ENCODE peak calls at places on chromosomes 1 and 21, in five cellular contexts. T, B, Q, K and I are unnamed samples.

GRCh38 chr1:25711555-25712298 is 88.3 kb upstream of the SELENON start:
- DNase-seq in T (no peak), B (no peak), Q (no peak), K (peak), I (no peak)

GRCh38 chr1:202416641-202417040 is 68.1 kb downstream of the PPP1R12B start:
- DNase-seq in T (no peak), B (no peak), Q (no peak), K (no peak), I (no peak)

GRCh38 chr1:77948841-77949424 is 29.9 kb downstream of the FUBP1 start:
- DNase-seq in T (no peak), B (peak), Q (peak), K (no peak), I (no peak)

GRCh38 chr21:45019887-45020537 is 54.4 kb upstream of the ADARB1 start:
- DNase-seq in T (no peak), B (no peak), Q (no peak), K (no peak), I (no peak)

GRCh38 chr1:66282343-66282852 is 251.6 kb upstream of the SGIP1 start:
- DNase-seq in T (peak), B (no peak), Q (no peak), K (no peak), I (no peak)

GRCh38 chr1:74953622-74954021 is 180.6 kb upstream of the LHX8 start:
- DNase-seq in T (no peak), B (no peak), Q (no peak), K (no peak), I (no peak)

GRCh38 chr1:206469411-206469932 is 804 bp upstream of the IKBKE start:
- DNase-seq in T (no peak), B (no peak), Q (no peak), K (no peak), I (no peak)

GRCh38 chr21:28025111-28025510 is 967.6 kb downstream of the LTN1 start:
- DNase-seq in T (no peak), B (no peak), Q (no peak), K (no peak), I (no peak)

GRCh38 chr1:84267476-84267875 is 34.0 kb upstream of the SAMD13 start:
- DNase-seq in T (no peak), B (no peak), Q (no peak), K (no peak), I (no peak)

GRCh38 chr1:27366113-27366410 is 699 bp downstream of the MAP3K6 start:
- DNase-seq in T (peak), B (peak), Q (peak), K (peak), I (peak)
- TF ChIP-seq TAF1 in T (no peak), B (no peak), Q (no peak), K (peak), I (no peak)

GRCh38 chr1:244657421-244657820 is 4.5 kb downstream of the DESI2 start:
- DNase-seq in T (no peak), B (no peak), Q (no peak), K (no peak), I (no peak)
- TF ChIP-seq TAF1 in T (no peak), B (no peak), Q (no peak), K (no peak), I (no peak)

GRCh38 chr1:91806146-91806545 is 79.8 kb downstream of the TGFBR3 start:
- DNase-seq in T (no peak), B (no peak), Q (no peak), K (no peak), I (no peak)

GRCh38 chr1:91804546-91805023 is 81.4 kb downstream of the TGFBR3 start:
- DNase-seq in T (no peak), B (no peak), Q (no peak), K (peak), I (no peak)

GRCh38 chr1:91803133-91803532 is 82.8 kb downstream of the TGFBR3 start:
- DNase-seq in T (no peak), B (no peak), Q (no peak), K (no peak), I (no peak)

GRCh38 chr1:91805343-91805801 is 80.6 kb downstream of the TGFBR3 start:
- DNase-seq in T (no peak), B (no peak), Q (no peak), K (no peak), I (no peak)

DNA sequence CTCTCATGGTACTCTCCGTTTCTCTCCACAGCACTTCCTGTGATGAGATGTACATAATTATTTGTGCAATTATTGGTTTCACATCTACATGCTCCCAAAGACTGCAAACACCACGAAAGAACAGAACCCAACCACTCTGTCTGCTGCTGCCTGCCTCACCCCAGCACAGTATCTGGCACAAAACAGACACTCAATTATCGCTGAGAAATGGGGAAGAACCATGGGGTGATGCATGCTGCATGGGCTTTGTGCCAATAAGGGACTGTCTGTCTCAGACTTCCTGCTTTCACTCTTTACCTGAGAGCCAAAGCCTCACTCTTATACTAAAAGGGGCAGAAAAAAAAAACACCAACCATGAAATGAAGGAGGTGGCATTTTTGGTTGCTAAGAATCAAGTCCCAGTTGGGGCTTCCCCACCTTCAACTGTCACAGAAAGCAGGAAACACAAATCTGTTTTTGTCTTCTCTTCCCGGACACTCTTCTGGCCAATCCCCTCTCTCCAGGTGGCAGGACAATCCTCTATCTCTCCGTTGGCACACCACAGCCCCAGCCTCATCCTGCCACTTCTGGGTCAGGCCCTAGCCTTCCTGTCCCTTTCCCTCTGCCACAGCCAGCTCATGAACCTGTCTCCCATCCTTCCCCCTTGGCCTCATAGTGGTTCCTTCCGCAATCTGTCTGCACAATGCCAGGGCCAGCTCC is 82.0 kb downstream of the TGFBR3 start:
- DNase-seq in T (peak), B (no peak), Q (no peak), K (no peak), I (peak)
- TF ChIP-seq TAF1 in T (no peak), B (no peak), Q (no peak), K (no peak), I (peak)

GRCh38 chr1:37360011-37360410 is 114.4 kb upstream of the ZC3H12A start:
- DNase-seq in T (no peak), B (no peak), Q (no peak), K (no peak), I (no peak)
- TF ChIP-seq TAF1 in T (no peak), B (no peak), Q (no peak), K (no peak), I (no peak)

GRCh38 chr1:219676012-219676770 is 63.3 kb upstream of the ZC3H11B start:
- DNase-seq in T (no peak), B (no peak), Q (no peak), K (no peak), I (no peak)
- TF ChIP-seq TAF1 in T (no peak), B (no peak), Q (no peak), K (no peak), I (no peak)

GRCh38 chr1:229318056-229318455 is 24.8 kb downstream of the CCSAP start:
- DNase-seq in T (no peak), B (no peak), Q (no peak), K (no peak), I (no peak)
- TF ChIP-seq TAF1 in T (no peak), B (no peak), Q (no peak), K (no peak), I (no peak)

DNA sequence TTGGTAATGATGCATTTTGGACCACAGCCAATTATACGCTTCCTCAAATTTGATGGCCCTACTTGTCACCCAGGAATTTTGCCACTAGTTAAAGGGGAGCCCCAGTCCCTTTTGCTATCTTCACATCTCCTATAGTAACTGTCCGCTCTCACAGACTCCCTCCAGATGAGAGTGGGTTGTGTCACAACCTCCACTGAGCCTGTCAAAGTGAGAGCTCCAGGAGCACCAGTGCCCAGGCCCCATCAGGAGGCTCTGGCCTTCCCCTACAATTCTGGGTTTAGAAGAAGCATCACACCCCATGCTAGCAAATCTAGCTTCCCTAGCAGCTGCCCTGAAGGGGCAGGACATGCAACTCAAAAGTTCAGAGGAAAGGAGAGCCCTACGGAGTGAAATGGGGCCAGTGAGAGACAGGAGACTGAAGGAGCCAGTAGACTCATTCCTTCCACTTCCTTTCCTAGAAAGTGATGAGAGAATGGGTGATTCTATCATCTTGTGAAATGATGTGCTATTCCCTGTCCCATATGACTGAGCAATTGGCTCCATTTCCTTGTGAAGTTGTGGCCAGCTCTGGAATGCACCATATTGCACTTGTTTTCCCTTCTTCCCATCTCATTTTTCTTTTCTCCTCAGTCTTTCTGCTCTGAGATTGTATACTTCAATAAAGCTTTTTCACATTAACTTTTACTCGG is 541.3 kb downstream of the DPYD start:
- DNase-seq in T (no peak), B (no peak), Q (no peak), K (no peak), I (no peak)
- TF ChIP-seq TAF1 in T (no peak), B (no peak), Q (no peak), K (no peak), I (no peak)

GRCh38 chr1:150362721-150363425 is 1.1 kb upstream of the RPRD2 start:
- DNase-seq in T (no peak), B (no peak), Q (peak), K (no peak), I (no peak)
- TF ChIP-seq TAF1 in T (no peak), B (no peak), Q (no peak), K (no peak), I (no peak)

GRCh38 chr1:156795787-156796186 is 20.9 kb downstream of the SH2D2A start:
- DNase-seq in T (no peak), B (peak), Q (no peak), K (no peak), I (no peak)

GRCh38 chr1:156795374-156795733 is 21.3 kb downstream of the SH2D2A start:
- DNase-seq in T (no peak), B (no peak), Q (no peak), K (no peak), I (no peak)

GRCh38 chr1:156794506-156795373 is 21.9 kb downstream of the SH2D2A start:
- DNase-seq in T (no peak), B (peak), Q (no peak), K (no peak), I (no peak)

GRCh38 chr1:156796340-156797097 is 20.1 kb downstream of the SH2D2A start:
- DNase-seq in T (no peak), B (no peak), Q (peak), K (no peak), I (no peak)

DNA sequence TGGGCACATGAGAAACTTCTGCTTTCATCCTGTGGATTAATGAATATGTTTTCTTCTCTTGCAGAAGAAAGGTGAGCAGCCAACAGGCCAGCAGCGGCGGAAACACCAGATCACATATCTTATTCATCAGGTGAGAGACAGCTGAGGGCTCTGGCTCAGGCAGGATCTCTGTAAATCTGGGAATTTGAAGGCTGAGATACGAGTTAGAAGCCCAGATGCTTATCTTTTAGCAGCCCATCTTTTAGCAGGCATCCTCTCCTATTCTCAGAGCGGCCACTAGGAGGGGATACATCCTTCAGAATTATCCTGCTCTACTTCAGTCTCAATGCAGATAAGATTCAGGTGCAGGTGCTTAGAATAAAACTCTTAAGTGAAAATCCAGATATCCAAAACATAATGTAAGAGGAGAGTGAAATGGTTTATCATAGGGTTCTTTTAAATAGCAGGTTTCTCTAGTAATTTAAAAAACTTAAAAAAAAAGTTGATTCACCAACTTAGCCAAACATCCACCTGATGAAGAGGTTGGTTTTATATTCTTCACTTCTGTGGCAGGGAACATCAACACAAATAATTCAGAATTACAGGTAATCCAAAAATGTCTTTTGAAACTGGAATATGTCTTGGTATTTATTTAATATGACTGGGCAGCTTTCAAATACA is 19.3 kb downstream of the SH2D2A start:
- DNase-seq in T (no peak), B (peak), Q (peak), K (peak), I (no peak)
- TF ChIP-seq TAF1 in T (no peak), B (no peak), Q (no peak), K (no peak), I (no peak)

GRCh38 chr1:89697397-89697796 is 64.5 kb downstream of the LRRC8C start:
- DNase-seq in T (no peak), B (no peak), Q (no peak), K (no peak), I (no peak)

GRCh38 chr1:89698020-89698560 is 65.2 kb downstream of the LRRC8C start:
- DNase-seq in T (no peak), B (no peak), Q (peak), K (no peak), I (no peak)

GRCh38 chr1:89698624-89699023 is 65.7 kb downstream of the LRRC8C start:
- DNase-seq in T (no peak), B (no peak), Q (no peak), K (no peak), I (no peak)

GRCh38 chr1:89692601-89693503 is 59.9 kb downstream of the LRRC8C start:
- DNase-seq in T (no peak), B (no peak), Q (peak), K (no peak), I (no peak)

GRCh38 chr1:89695847-89696246 is 62.9 kb downstream of the LRRC8C start:
- DNase-seq in T (no peak), B (no peak), Q (no peak), K (no peak), I (no peak)
- TF ChIP-seq TAF1 in T (no peak), B (no peak), Q (no peak), K (no peak), I (no peak)